ENCODE peak calls at places on chromosomes 5 and 9, in seven cellular contexts. X, D, G, J, K, Y and A are unnamed samples.

GRCh38 chr5:60856059-60856458 is 12.0 kb upstream of the ELOVL7 start:
- DNase-seq in X (no peak), D (no peak), G (peak; percentile 29), J (no peak), K (no peak), Y (no peak), A (peak; percentile 12)

GRCh38 chr5:42583322-42583721 is 160.1 kb downstream of the GHR start:
- DNase-seq in X (peak; percentile 60), D (peak; percentile 86), G (peak; percentile 38), J (no peak), K (no peak), Y (peak; percentile 29), A (peak; percentile 68)

GRCh38 chr9:113579270-113580040 is 115.9 kb downstream of the RGS3 start:
- DNase-seq in X (peak; percentile 33), D (peak; percentile 81), G (peak; percentile 60), J (peak; percentile 22), K (no peak), Y (peak; percentile 75), A (no peak)

GRCh38 chr5:120366047-120366446 is 98.1 kb upstream of the PRR16 start:
- DNase-seq in X (peak; percentile 49), D (no peak), G (peak; percentile 72), J (no peak), K (no peak), Y (peak; percentile 47), A (peak; percentile 31)

GRCh38 chr9:120619751-120620655 is 40.0 kb upstream of the CDK5RAP2 start:
- DNase-seq in X (peak; percentile 67), D (no peak), G (peak; percentile 74), J (no peak), K (no peak), Y (peak; percentile 54), A (peak; percentile 87)

GRCh38 chr9:134493471-134494272 is 147.9 kb upstream of the COL5A1 start:
- DNase-seq in X (no peak), D (peak; percentile 57), G (no peak), J (no peak), K (no peak), Y (no peak), A (no peak)

GRCh38 chr5:1512541-1513291 is 11.0 kb downstream of the LPCAT1 start:
- DNase-seq in X (no peak), D (peak; percentile 58), G (no peak), J (no peak), K (peak; percentile 13), Y (no peak), A (no peak)

GRCh38 chr5:6424110-6424659 is 24.5 kb upstream of the UBE2QL1 start:
- DNase-seq in X (no peak), D (no peak), G (no peak), J (no peak), K (no peak), Y (no peak), A (no peak)

GRCh38 chr5:174644918-174645317 is 79.5 kb upstream of the MSX2 start:
- DNase-seq in X (no peak), D (no peak), G (no peak), J (no peak), K (no peak), Y (no peak), A (no peak)

GRCh38 chr5:72835633-72836032 is 19.2 kb downstream of the TNPO1 start:
- DNase-seq in X (no peak), D (no peak), G (no peak), J (no peak), K (no peak), Y (peak; percentile 34), A (no peak)

GRCh38 chr5:147704544-147704943 is 78.0 kb downstream of the JAKMIP2 start:
- DNase-seq in X (no peak), D (no peak), G (no peak), J (no peak), K (no peak), Y (no peak), A (no peak)

GRCh38 chr5:133408322-133408721 is 204.0 kb downstream of the FSTL4 start:
- DNase-seq in X (no peak), D (no peak), G (no peak), J (no peak), K (no peak), Y (no peak), A (no peak)

GRCh38 chr9:137279741-137280477 is 2.4 kb downstream of the TOR4A start:
- DNase-seq in X (no peak), D (no peak), G (no peak), J (no peak), K (no peak), Y (no peak), A (no peak)

GRCh38 chr9:137277329-137278041 is at the start of gene TOR4A:
- DNase-seq in X (peak; percentile 63), D (peak; percentile 91), G (peak; percentile 86), J (peak; percentile 58), K (peak; percentile 81), Y (peak; percentile 87), A (peak; percentile 84)

GRCh38 chr9:137276757-137277328 is 683 bp upstream of the TOR4A start:
- DNase-seq in X (no peak), D (peak; percentile 91), G (peak; percentile 38), J (no peak), K (peak; percentile 73), Y (peak; percentile 45), A (peak; percentile 74)

GRCh38 chr9:137278913-137279711 is 1.6 kb downstream of the TOR4A start:
- DNase-seq in X (no peak), D (no peak), G (no peak), J (no peak), K (no peak), Y (no peak), A (no peak)

DNA sequence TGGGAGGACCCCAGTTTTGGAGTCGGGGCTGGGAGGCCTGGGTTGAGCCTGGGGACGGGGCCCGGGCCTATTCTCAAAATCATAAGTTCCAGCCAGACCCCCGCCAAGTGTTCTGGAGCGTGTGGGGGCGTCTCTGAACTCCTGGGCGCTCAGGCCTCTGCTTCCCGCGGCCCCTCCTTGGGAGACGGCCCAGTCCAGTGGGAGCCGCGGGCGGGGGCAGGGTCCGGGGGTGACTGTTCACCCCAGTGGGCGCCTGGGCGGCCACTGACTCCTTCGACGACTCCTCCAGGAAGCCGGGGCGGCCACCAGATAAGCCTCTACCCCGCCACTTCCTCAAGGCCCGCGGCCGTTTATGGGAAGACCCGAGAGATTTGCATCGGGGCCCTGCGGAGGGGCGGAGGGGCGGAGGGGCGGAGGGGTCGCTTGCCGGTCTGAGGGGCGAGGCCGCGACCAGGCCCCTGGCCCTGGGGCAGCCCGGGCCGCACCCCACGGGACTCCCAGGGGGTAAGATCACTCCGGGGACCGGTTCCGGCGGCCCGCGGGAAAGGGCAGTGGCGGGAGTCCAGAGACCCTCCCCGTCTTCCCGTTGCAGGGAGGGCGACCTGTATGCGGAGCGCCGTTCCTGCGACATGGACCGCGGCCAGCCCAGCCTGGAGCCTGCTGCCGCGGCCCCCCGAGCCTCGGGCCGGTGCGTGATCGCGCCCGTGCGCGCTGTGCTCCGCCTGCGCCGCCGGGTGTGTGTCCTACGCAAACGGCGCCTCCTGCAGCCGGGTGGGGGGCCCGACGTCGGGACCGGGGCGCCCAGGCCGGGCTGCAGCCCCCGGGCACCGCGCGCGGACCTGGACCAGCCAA is 761 bp downstream of the TOR4A start:
- DNase-seq in X (no peak), D (no peak), G (no peak), J (no peak), K (peak; percentile 37), Y (peak; percentile 36), A (no peak)
- H3K4me3 ChIP-seq in X (peak overlapping the region; percentile 63), D (peak overlapping the region; percentile 33), G (peak overlapping the region; percentile 80), J (peak overlapping the region; percentile 58), K (peak overlapping the region; percentile 62), Y (peak overlapping the region; percentile 67), A (peak overlapping the region; percentile 74)

GRCh38 chr9:72601595-72601994 is 80.2 kb downstream of the TMC1 start:
- DNase-seq in X (no peak), D (no peak), G (no peak), J (no peak), K (no peak), Y (no peak), A (no peak)

GRCh38 chr9:72598639-72599038 is 77.2 kb downstream of the TMC1 start:
- DNase-seq in X (no peak), D (no peak), G (no peak), J (no peak), K (no peak), Y (no peak), A (no peak)

GRCh38 chr9:72597606-72598005 is 76.2 kb downstream of the TMC1 start:
- DNase-seq in X (no peak), D (no peak), G (no peak), J (no peak), K (no peak), Y (no peak), A (no peak)

GRCh38 chr9:72600671-72601070 is 79.3 kb downstream of the TMC1 start:
- DNase-seq in X (peak; percentile 87), D (no peak), G (peak; percentile 7), J (no peak), K (no peak), Y (peak; percentile 42), A (no peak)

GRCh38 chr9:72599874-72600534 is 78.6 kb downstream of the TMC1 start:
- DNase-seq in X (no peak), D (no peak), G (no peak), J (no peak), K (no peak), Y (no peak), A (no peak)
- TF ChIP-seq CTCF in X (no peak), D (no peak), G (no peak), J (no peak), K (no peak), Y (no peak), A (no peak)

DNA sequence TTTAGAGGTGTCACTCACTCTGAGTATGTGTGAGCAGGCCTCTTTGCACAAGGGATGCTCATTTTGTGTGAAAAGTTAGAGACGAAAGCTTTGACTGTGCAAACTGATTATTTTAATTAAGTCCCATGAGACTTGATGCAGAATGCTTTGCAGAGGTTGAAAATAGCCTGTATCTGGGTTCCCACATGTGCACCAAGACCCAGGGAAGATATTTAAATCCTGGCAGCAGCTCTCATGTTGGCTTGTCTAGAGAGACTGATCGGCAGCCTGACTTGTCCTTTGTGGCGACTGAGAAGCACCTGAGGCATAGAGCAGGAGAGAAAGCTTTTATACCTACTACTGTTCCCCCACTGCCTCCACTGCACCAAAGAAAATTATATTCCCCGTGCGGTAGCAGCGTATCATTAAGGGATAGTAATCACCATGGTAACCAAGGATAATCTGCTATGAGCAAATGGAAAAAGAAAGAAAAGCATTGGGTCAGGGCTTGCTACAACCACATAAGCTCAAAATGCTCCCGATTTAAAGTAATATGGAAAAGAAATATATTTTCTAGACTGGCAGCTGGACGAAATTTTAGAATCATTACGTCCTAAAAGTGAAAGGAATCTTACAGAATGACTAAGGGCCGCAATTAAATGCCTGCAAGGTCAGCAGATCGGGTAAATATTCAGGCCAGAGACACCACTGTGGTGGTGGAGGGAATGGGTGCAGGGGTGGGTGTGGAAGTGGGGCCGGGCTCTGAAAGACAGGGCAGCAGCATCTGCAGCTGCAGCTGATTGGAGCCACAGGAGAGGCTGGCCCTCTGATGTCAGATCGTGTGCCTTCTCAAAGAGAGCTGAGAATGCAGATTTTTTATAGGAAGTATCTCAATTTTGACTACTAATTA is 135.3 kb upstream of the EPB41L4A start:
- DNase-seq in X (no peak), D (no peak), G (no peak), J (no peak), K (no peak), Y (no peak), A (no peak)
- H3K4me3 ChIP-seq in X (no peak overlapping the region), D (no peak overlapping the region), G (no peak overlapping the region), J (no peak overlapping the region), K (no peak overlapping the region), Y (no peak overlapping the region), A (no peak overlapping the region)

DNA sequence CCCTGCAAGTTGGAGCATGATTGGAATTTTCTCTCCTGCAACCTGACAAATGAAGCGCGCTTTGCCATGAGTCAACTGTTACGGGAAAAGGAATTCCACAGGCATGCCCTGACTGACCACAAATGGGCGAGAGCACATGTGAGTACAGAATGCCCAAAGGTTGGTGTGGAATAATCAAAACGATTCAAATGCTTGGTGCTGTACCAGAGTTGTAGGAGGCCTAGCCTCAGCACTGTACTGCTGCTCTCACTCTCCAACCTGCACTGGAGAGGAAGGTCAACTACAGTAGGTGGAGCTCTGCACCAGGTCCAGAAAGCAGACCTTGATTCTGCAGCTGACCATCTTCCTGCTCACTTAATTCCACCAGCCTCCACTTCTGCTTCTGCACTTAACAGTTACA is 406.9 kb upstream of the ACTBL2 start:
- DNase-seq in X (peak; percentile 44), D (no peak), G (peak; percentile 83), J (no peak), K (no peak), Y (peak; percentile 96), A (peak; percentile 55)
- TF ChIP-seq CTCF in X (peak; percentile 59), D (no peak), G (no peak), J (no peak), K (peak; percentile 43), Y (peak; percentile 22), A (peak; percentile 16)